ENCODE peak calls at places on chromosomes 7 and 10, in six cellular contexts. One of them, this sample, is unnamed.

GRCh38 chr7:101816499-101817030 is 861 bp upstream of the CUX1 start:
- DNase-seq in AG04450: no peak
- DNase-seq in upper lobe of right lung: peak; percentile 79
- DNase-seq in fibroblast of pulmonary artery: peak; percentile 38
- DNase-seq in mammary epithelial cell: peak; percentile 29
- DNase-seq in left ventricle myocardium inferior: peak; percentile 51
- DNase-seq in this sample: no peak

GRCh38 chr7:74479961-74480829 is 26.5 kb downstream of the GTF2IRD1 start:
- DNase-seq in upper lobe of right lung: peak; percentile 89
- DNase-seq in fibroblast of pulmonary artery: peak; percentile 85
- DNase-seq in left ventricle myocardium inferior: peak; percentile 85
- DNase-seq in mammary epithelial cell: peak; percentile 73
- DNase-seq in AG04450: peak; percentile 47
- DNase-seq in this sample: peak; percentile 89

GRCh38 chr10:63573068-63573697 is 52.0 kb downstream of the REEP3 start:
- DNase-seq in upper lobe of right lung: no peak
- DNase-seq in fibroblast of pulmonary artery: peak; percentile 76
- DNase-seq in mammary epithelial cell: no peak
- DNase-seq in AG04450: peak; percentile 66
- DNase-seq in left ventricle myocardium inferior: no peak
- DNase-seq in this sample: peak; percentile 72

GRCh38 chr7:25947669-25948516 is 204.1 kb upstream of the NFE2L3 start:
- DNase-seq in fibroblast of pulmonary artery: no peak
- DNase-seq in AG04450: no peak
- DNase-seq in mammary epithelial cell: no peak
- DNase-seq in left ventricle myocardium inferior: no peak
- DNase-seq in upper lobe of right lung: no peak
- DNase-seq in this sample: no peak

GRCh38 chr10:100836891-100837290 is 75.9 kb upstream of the SLF2 start:
- DNase-seq in fibroblast of pulmonary artery: no peak
- DNase-seq in left ventricle myocardium inferior: no peak
- DNase-seq in upper lobe of right lung: no peak
- DNase-seq in AG04450: no peak
- DNase-seq in mammary epithelial cell: no peak
- DNase-seq in this sample: no peak

GRCh38 chr7:1758859-1759521 is 88.9 kb downstream of the ELFN1 start:
- DNase-seq in upper lobe of right lung: peak; percentile 46
- DNase-seq in fibroblast of pulmonary artery: no peak
- DNase-seq in left ventricle myocardium inferior: peak; percentile 69
- DNase-seq in mammary epithelial cell: no peak
- DNase-seq in AG04450: no peak
- DNase-seq in this sample: no peak

GRCh38 chr10:44924261-44925040 is 13.3 kb downstream of the TMEM72 start:
- DNase-seq in upper lobe of right lung: no peak
- DNase-seq in left ventricle myocardium inferior: no peak
- DNase-seq in mammary epithelial cell: no peak
- DNase-seq in AG04450: no peak
- DNase-seq in fibroblast of pulmonary artery: no peak
- DNase-seq in this sample: no peak

GRCh38 chr10:22437620-22438588 is 92.6 kb downstream of the SPAG6 start:
- DNase-seq in fibroblast of pulmonary artery: peak; percentile 45
- DNase-seq in mammary epithelial cell: no peak
- DNase-seq in upper lobe of right lung: no peak
- DNase-seq in AG04450: no peak
- DNase-seq in left ventricle myocardium inferior: no peak
- DNase-seq in this sample: peak; percentile 43

GRCh38 chr10:57905866-57906265 is 361.8 kb downstream of the IPMK start:
- DNase-seq in AG04450: no peak
- DNase-seq in upper lobe of right lung: no peak
- DNase-seq in mammary epithelial cell: no peak
- DNase-seq in left ventricle myocardium inferior: no peak
- DNase-seq in fibroblast of pulmonary artery: no peak
- DNase-seq in this sample: no peak

GRCh38 chr7:144738708-144739314 is 97.0 kb downstream of the TPK1 start:
- DNase-seq in upper lobe of right lung: no peak
- DNase-seq in mammary epithelial cell: peak; percentile 9
- DNase-seq in fibroblast of pulmonary artery: peak; percentile 56
- DNase-seq in left ventricle myocardium inferior: no peak
- DNase-seq in AG04450: no peak
- DNase-seq in this sample: peak; percentile 59

GRCh38 chr7:93046641-93047040 is 71.1 kb downstream of the SAMD9 start:
- DNase-seq in left ventricle myocardium inferior: no peak
- DNase-seq in AG04450: no peak
- DNase-seq in fibroblast of pulmonary artery: no peak
- DNase-seq in upper lobe of right lung: no peak
- DNase-seq in mammary epithelial cell: no peak
- DNase-seq in this sample: no peak

GRCh38 chr7:92723978-92724377 is 112.4 kb downstream of the CDK6 start:
- DNase-seq in AG04450: no peak
- DNase-seq in upper lobe of right lung: no peak
- DNase-seq in fibroblast of pulmonary artery: peak; percentile 37
- DNase-seq in left ventricle myocardium inferior: no peak
- DNase-seq in mammary epithelial cell: no peak
- DNase-seq in this sample: peak; percentile 17

GRCh38 chr7:111893190-111893589 is 313.0 kb downstream of the DOCK4 start:
- DNase-seq in mammary epithelial cell: no peak
- DNase-seq in fibroblast of pulmonary artery: no peak
- DNase-seq in upper lobe of right lung: no peak
- DNase-seq in AG04450: no peak
- DNase-seq in left ventricle myocardium inferior: no peak
- DNase-seq in this sample: no peak

GRCh38 chr10:48598936-48599829 is 5.7 kb downstream of the ARHGAP22 start:
- DNase-seq in upper lobe of right lung: no peak
- DNase-seq in left ventricle myocardium inferior: no peak
- DNase-seq in mammary epithelial cell: no peak
- DNase-seq in AG04450: no peak
- DNase-seq in fibroblast of pulmonary artery: no peak
- DNase-seq in this sample: no peak

DNA sequence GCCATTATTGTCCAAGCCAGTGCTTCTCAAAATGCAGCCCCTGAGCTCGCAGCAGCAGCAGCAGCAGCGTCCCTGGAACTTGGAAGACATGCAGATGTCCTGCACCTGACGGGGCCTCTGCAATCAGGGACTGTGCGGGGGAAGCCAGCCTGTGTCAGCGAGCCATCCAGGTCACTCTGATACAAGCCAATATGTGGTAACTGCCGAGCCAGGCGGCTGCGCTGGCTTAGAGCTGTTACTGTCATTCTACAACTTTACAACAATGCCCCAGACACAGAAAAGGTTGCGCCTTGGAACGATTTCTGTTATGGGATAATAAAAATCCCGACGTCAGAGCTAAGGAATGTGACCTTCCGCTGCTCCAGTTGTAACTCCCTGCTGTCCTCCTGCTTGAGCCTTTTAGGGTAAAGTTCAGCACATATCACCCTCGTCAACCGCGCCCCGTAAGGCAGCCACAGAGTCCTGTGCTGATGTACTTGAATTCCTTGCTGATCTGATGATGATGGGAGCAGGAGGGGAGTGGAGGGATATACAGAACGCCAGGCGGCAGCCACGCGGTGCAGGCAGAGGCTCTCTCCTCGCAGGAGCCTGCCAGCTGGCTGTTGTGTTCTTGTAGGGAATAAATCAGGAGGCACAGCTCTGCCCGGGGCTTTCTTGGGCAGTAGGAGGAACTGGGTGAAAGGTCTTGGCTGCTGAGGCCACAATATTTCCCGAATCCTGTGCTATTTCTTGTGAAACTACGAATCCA is 20.0 kb upstream of the CRYGN start:
- DNase-seq in mammary epithelial cell: peak; percentile 68
- DNase-seq in fibroblast of pulmonary artery: peak; percentile 94
- DNase-seq in upper lobe of right lung: peak; percentile 81
- DNase-seq in left ventricle myocardium inferior: peak; percentile 77
- DNase-seq in AG04450: peak; percentile 72
- DNase-seq in this sample: peak; percentile 92
- H3K4me3 ChIP-seq in mammary epithelial cell: peak overlapping the region; percentile 7
- H3K4me3 ChIP-seq in fibroblast of pulmonary artery: peak overlapping the region; percentile 29
- H3K4me3 ChIP-seq in upper lobe of right lung: no peak overlapping the region
- H3K4me3 ChIP-seq in left ventricle myocardium inferior: peak overlapping the region; percentile 51
- H3K4me3 ChIP-seq in AG04450: peak overlapping the region; percentile 39
- H3K4me3 ChIP-seq in this sample: peak overlapping the region; percentile 49

GRCh38 chr10:60733189-60733815 is 45.0 kb upstream of the CDK1 start:
- DNase-seq in upper lobe of right lung: peak; percentile 88
- DNase-seq in AG04450: no peak
- DNase-seq in mammary epithelial cell: peak; percentile 73
- DNase-seq in left ventricle myocardium inferior: no peak
- DNase-seq in fibroblast of pulmonary artery: no peak
- DNase-seq in this sample: peak; percentile 4
- H3K4me3 ChIP-seq in upper lobe of right lung: peak overlapping the region; percentile 67
- H3K4me3 ChIP-seq in AG04450: peak overlapping the region; percentile 39
- H3K4me3 ChIP-seq in mammary epithelial cell: peak overlapping the region; percentile 74
- H3K4me3 ChIP-seq in left ventricle myocardium inferior: peak overlapping the region; percentile 64
- H3K4me3 ChIP-seq in fibroblast of pulmonary artery: peak overlapping the region; percentile 36
- H3K4me3 ChIP-seq in this sample: peak overlapping the region; percentile 43

GRCh38 chr7:116671111-116671510 is 885 bp upstream of the MET start:
- DNase-seq in mammary epithelial cell: peak; percentile 40
- DNase-seq in AG04450: no peak
- DNase-seq in fibroblast of pulmonary artery: no peak
- DNase-seq in upper lobe of right lung: no peak
- DNase-seq in left ventricle myocardium inferior: no peak
- DNase-seq in this sample: no peak
- H3K4me3 ChIP-seq in mammary epithelial cell: peak overlapping the region; percentile 94
- H3K4me3 ChIP-seq in AG04450: no peak overlapping the region
- H3K4me3 ChIP-seq in fibroblast of pulmonary artery: peak overlapping the region; percentile 69
- H3K4me3 ChIP-seq in upper lobe of right lung: peak overlapping the region; percentile 54
- H3K4me3 ChIP-seq in left ventricle myocardium inferior: peak overlapping the region; percentile 73
- H3K4me3 ChIP-seq in this sample: no peak overlapping the region

GRCh38 chr7:29639386-29639785 is 75.8 kb downstream of the PRR15 start:
- DNase-seq in mammary epithelial cell: no peak
- DNase-seq in upper lobe of right lung: no peak
- DNase-seq in fibroblast of pulmonary artery: no peak
- DNase-seq in left ventricle myocardium inferior: no peak
- DNase-seq in AG04450: no peak
- DNase-seq in this sample: no peak

GRCh38 chr7:29636009-29636351 is 72.3 kb downstream of the PRR15 start:
- DNase-seq in mammary epithelial cell: no peak
- DNase-seq in left ventricle myocardium inferior: no peak
- DNase-seq in fibroblast of pulmonary artery: no peak
- DNase-seq in AG04450: no peak
- DNase-seq in upper lobe of right lung: no peak
- DNase-seq in this sample: no peak

GRCh38 chr7:29639887-29640600 is 76.4 kb downstream of the PRR15 start:
- DNase-seq in AG04450: no peak
- DNase-seq in mammary epithelial cell: no peak
- DNase-seq in upper lobe of right lung: no peak
- DNase-seq in left ventricle myocardium inferior: no peak
- DNase-seq in fibroblast of pulmonary artery: no peak
- DNase-seq in this sample: no peak

GRCh38 chr7:29641651-29642050 is 78.0 kb downstream of the PRR15 start:
- DNase-seq in AG04450: no peak
- DNase-seq in upper lobe of right lung: no peak
- DNase-seq in left ventricle myocardium inferior: no peak
- DNase-seq in fibroblast of pulmonary artery: no peak
- DNase-seq in mammary epithelial cell: no peak
- DNase-seq in this sample: no peak

GRCh38 chr7:29637374-29637773 is 73.7 kb downstream of the PRR15 start:
- DNase-seq in left ventricle myocardium inferior: no peak
- DNase-seq in upper lobe of right lung: no peak
- DNase-seq in AG04450: no peak
- DNase-seq in mammary epithelial cell: no peak
- DNase-seq in fibroblast of pulmonary artery: no peak
- DNase-seq in this sample: no peak
- H3K4me3 ChIP-seq in left ventricle myocardium inferior: no peak overlapping the region
- H3K4me3 ChIP-seq in upper lobe of right lung: no peak overlapping the region
- H3K4me3 ChIP-seq in AG04450: no peak overlapping the region
- H3K4me3 ChIP-seq in mammary epithelial cell: no peak overlapping the region
- H3K4me3 ChIP-seq in fibroblast of pulmonary artery: no peak overlapping the region
- H3K4me3 ChIP-seq in this sample: no peak overlapping the region

GRCh38 chr7:18503068-18503859 is 7.7 kb downstream of the HDAC9 start:
- DNase-seq in mammary epithelial cell: no peak
- DNase-seq in AG04450: no peak
- DNase-seq in left ventricle myocardium inferior: no peak
- DNase-seq in fibroblast of pulmonary artery: no peak
- DNase-seq in upper lobe of right lung: no peak
- DNase-seq in this sample: no peak

GRCh38 chr7:18508441-18509427 is 13.2 kb downstream of the HDAC9 start:
- DNase-seq in left ventricle myocardium inferior: no peak
- DNase-seq in fibroblast of pulmonary artery: peak; percentile 94
- DNase-seq in mammary epithelial cell: peak; percentile 98
- DNase-seq in AG04450: peak; percentile 79
- DNase-seq in upper lobe of right lung: no peak
- DNase-seq in this sample: peak; percentile 96

GRCh38 chr7:18509491-18509890 is 13.9 kb downstream of the HDAC9 start:
- DNase-seq in AG04450: no peak
- DNase-seq in fibroblast of pulmonary artery: no peak
- DNase-seq in mammary epithelial cell: peak; percentile 58
- DNase-seq in upper lobe of right lung: no peak
- DNase-seq in left ventricle myocardium inferior: no peak
- DNase-seq in this sample: no peak

GRCh38 chr7:18504965-18505364 is 9.4 kb downstream of the HDAC9 start:
- DNase-seq in mammary epithelial cell: no peak
- DNase-seq in upper lobe of right lung: no peak
- DNase-seq in AG04450: no peak
- DNase-seq in left ventricle myocardium inferior: no peak
- DNase-seq in fibroblast of pulmonary artery: no peak
- DNase-seq in this sample: no peak

DNA sequence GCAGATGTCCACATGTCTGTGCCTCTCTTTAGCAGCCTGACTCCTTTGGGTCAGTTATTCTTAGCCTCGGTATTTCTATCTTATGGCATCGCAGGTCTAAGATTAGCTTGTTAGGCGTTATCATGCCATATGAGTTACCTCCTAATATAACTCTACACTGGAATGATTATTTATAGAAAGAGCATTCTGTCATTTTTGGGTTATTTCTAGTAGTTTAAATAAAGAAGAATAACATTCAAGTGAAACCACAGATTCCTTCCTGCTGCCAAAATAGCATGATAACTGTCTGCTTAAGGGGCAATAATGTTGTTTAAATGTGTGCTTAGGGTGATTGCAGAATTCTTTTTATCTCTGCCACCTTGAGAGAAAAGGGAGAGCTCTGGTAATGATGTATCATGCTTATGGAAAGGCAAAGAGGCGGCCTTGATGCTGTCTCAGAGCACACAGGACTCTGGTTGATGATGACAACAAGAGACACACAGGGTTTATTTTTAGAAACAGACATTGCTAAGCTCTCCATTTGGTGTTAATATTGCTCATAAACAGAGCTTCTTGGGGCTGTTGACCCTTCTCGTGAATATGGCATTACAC is 10.4 kb downstream of the HDAC9 start:
- DNase-seq in fibroblast of pulmonary artery: no peak
- DNase-seq in left ventricle myocardium inferior: no peak
- DNase-seq in AG04450: no peak
- DNase-seq in upper lobe of right lung: no peak
- DNase-seq in mammary epithelial cell: no peak
- DNase-seq in this sample: peak; percentile 52
- H3K4me3 ChIP-seq in fibroblast of pulmonary artery: no peak overlapping the region
- H3K4me3 ChIP-seq in left ventricle myocardium inferior: peak overlapping the region; percentile 24
- H3K4me3 ChIP-seq in AG04450: no peak overlapping the region
- H3K4me3 ChIP-seq in upper lobe of right lung: no peak overlapping the region
- H3K4me3 ChIP-seq in mammary epithelial cell: no peak overlapping the region
- H3K4me3 ChIP-seq in this sample: no peak overlapping the region